ENCODE peak calls at places on chromosomes 1 and 21, in five cellular contexts. S is GM10248; Q is osteocyte; G is nephron progenitor cell; O is stimulated activated CD8-positive, alpha-beta memory T cell treated with anti-CD3 and anti-CD28 coated beads, Interleukin-15, amount 100 ng/mL, for 1 hour. X is an unnamed sample.

GRCh38 chr1:198937231-198938031 is 298.6 kb downstream of the PTPRC start:
- DNase-seq in O (no peak), G (no peak), Q (no peak), S (peak; percentile 69), X (no peak)

GRCh38 chr1:202915146-202915545 is 11.9 kb downstream of the KLHL12 start:
- DNase-seq in Q (no peak), O (no peak), G (no peak), S (no peak), X (no peak)

GRCh38 chr1:29838738-29839320 is 602.5 kb downstream of the PTPRU start:
- DNase-seq in O (no peak), S (no peak), G (no peak), Q (peak; percentile 23), X (no peak)

GRCh38 chr21:27269646-27270045 is 302.8 kb upstream of the ADAMTS5 start:
- DNase-seq in O (no peak), S (no peak), G (no peak), Q (no peak), X (no peak)

GRCh38 chr21:27168084-27168483 is 201.2 kb upstream of the ADAMTS5 start:
- DNase-seq in S (no peak), Q (no peak), O (no peak), G (no peak), X (no peak)

GRCh38 chr1:226325178-226325577 is 16.2 kb upstream of the LIN9 start:
- DNase-seq in Q (no peak), S (no peak), G (no peak), O (no peak), X (no peak)

GRCh38 chr1:43207229-43207853 is 35.2 kb downstream of the CFAP57 start:
- DNase-seq in S (no peak), Q (no peak), O (no peak), G (no peak), X (no peak)

GRCh38 chr21:44820851-44821250 is 3.0 kb upstream of the SUMO3 start:
- DNase-seq in G (no peak), Q (no peak), S (no peak), O (no peak), X (no peak)

GRCh38 chr21:32070693-32071330 is 198.0 kb downstream of the HUNK start:
- DNase-seq in Q (no peak), S (no peak), O (no peak), G (no peak), X (no peak)

GRCh38 chr21:31364265-31364945 is 20.3 kb upstream of the TIAM1 start:
- DNase-seq in S (no peak), O (no peak), Q (no peak), G (no peak), X (no peak)

GRCh38 chr1:78553859-78554258 is 63.1 kb downstream of the PTGFR start:
- DNase-seq in G (no peak), S (no peak), Q (no peak), O (no peak), X (no peak)

GRCh38 chr1:9028921-9029715 is 2.9 kb upstream of the SLC2A7 start:
- DNase-seq in S (no peak), Q (no peak), O (no peak), G (no peak), X (no peak)

GRCh38 chr1:43973981-43974442 is 748 bp upstream of the ATP6V0B start:
- DNase-seq in S (no peak), O (no peak), G (no peak), Q (no peak), X (no peak)

GRCh38 chr1:5985250-5985649 is 7.0 kb downstream of the NPHP4 start:
- DNase-seq in Q (no peak), O (no peak), S (no peak), G (no peak), X (no peak)

GRCh38 chr1:31674626-31675025 is 29.2 kb downstream of the COL16A1 start:
- DNase-seq in Q (no peak), S (no peak), O (no peak), G (no peak), X (no peak)

GRCh38 chr1:4627353-4627752 is 27.1 kb upstream of the AJAP1 start:
- DNase-seq in S (no peak), Q (no peak), G (no peak), O (no peak), X (no peak)

GRCh38 chr1:243481101-243481500 is 225.3 kb downstream of the SDCCAG8 start:
- DNase-seq in G (no peak), S (no peak), Q (no peak), O (no peak), X (no peak)

GRCh38 chr1:117178756-117179155 is 32.0 kb downstream of the VTCN1 start:
- DNase-seq in O (no peak), S (no peak), Q (no peak), G (no peak), X (no peak)

GRCh38 chr21:42614811-42615342 is 38.5 kb upstream of the PDE9A start:
- DNase-seq in S (peak; percentile 58), O (peak; percentile 22), G (peak; percentile 24), Q (no peak), X (no peak)

GRCh38 chr1:40047769-40048168 is 7.2 kb downstream of the CAP1 start:
- DNase-seq in O (no peak), G (no peak), S (no peak), Q (no peak), X (no peak)

GRCh38 chr21:29470397-29470796 is 171.7 kb downstream of the BACH1 start:
- DNase-seq in Q (no peak), S (no peak), G (no peak), O (no peak), X (no peak)

GRCh38 chr1:208269338-208269666 is 25.1 kb upstream of the PLXNA2 start:
- DNase-seq in S (no peak), G (no peak), O (no peak), Q (no peak), X (no peak)

GRCh38 chr21:45351526-45352275 is 53.3 kb upstream of the COL18A1 start:
- DNase-seq in Q (no peak), S (no peak), O (no peak), G (no peak), X (no peak)

GRCh38 chr1:10873189-10873588 is 76.7 kb upstream of the CASZ1 start:
- DNase-seq in G (no peak), O (no peak), S (no peak), Q (no peak), X (no peak)

GRCh38 chr1:158496379-158496778 is 24.4 kb downstream of the OR10R2 start:
- DNase-seq in G (no peak), Q (no peak), S (no peak), O (no peak), X (no peak)

GRCh38 chr1:19388980-19389379 is 76.9 kb downstream of the SLC66A1 start:
- DNase-seq in S (no peak), G (no peak), Q (no peak), O (no peak), X (no peak)

GRCh38 chr21:45438391-45439145 is 33.6 kb downstream of the COL18A1 start:
- DNase-seq in S (no peak), Q (no peak), G (no peak), O (no peak), X (no peak)

GRCh38 chr1:245575710-245576109 is 420.9 kb downstream of the KIF26B start:
- DNase-seq in G (no peak), O (no peak), Q (no peak), S (no peak), X (no peak)

GRCh38 chr1:207903767-207904166 is 7.2 kb downstream of the CD34 start:
- DNase-seq in O (no peak), Q (no peak), S (no peak), G (no peak), X (no peak)

GRCh38 chr1:20732588-20733360 is at the start of gene SH2D5:
- DNase-seq in G (peak; percentile 49), Q (no peak), S (peak; percentile 77), O (peak; percentile 41), X (no peak)

GRCh38 chr1:231196728-231197127 is 34.9 kb downstream of the TRIM67 start:
- DNase-seq in G (no peak), Q (no peak), O (no peak), S (no peak), X (no peak)

GRCh38 chr1:167820684-167821355 is 93.1 kb downstream of the ADCY10 start:
- DNase-seq in G (no peak), S (no peak), Q (no peak), O (no peak), X (no peak)

GRCh38 chr1:84883286-84883685 is 9.7 kb downstream of the LPAR3 start:
- DNase-seq in G (no peak), S (no peak), O (no peak), Q (no peak), X (no peak)

GRCh38 chr1:204438628-204439027 is 27.0 kb upstream of the PPP1R15B start:
- DNase-seq in Q (no peak), G (no peak), S (no peak), O (no peak), X (no peak)

GRCh38 chr21:42091899-42092508 is 20.9 kb downstream of the UMODL1 start:
- DNase-seq in O (no peak), G (peak; percentile 48), Q (no peak), S (no peak), X (no peak)

GRCh38 chr1:200518524-200518923 is 102.0 kb downstream of the KIF14 start:
- DNase-seq in S (no peak), G (no peak), O (no peak), Q (no peak), X (no peak)

GRCh38 chr1:188277771-188278170 is 1449.0 kb downstream of the PLA2G4A start:
- DNase-seq in Q (no peak), S (no peak), O (no peak), G (no peak), X (no peak)

GRCh38 chr1:1402081-1402900 is 3.2 kb upstream of the CCNL2 start:
- DNase-seq in Q (no peak), O (no peak), G (peak; percentile 47), S (no peak), X (no peak)